ENCODE peak calls at places on chromosomes 2 and 18, in nine cellular contexts. H is left ventricle myocardium inferior; F is psoas muscle; J is IMR-90; N is fibroblast of lung; Y is GM23338; V is lower lobe of right lung; X is aorta; R is CD4-positive, CD25-positive, alpha-beta regulatory T cell. K is an unnamed sample. For H3K4me1, the result is how much of the 10 kb centered on the place peaks cover.

GRCh38 chr2:60499651-60500300 is 53.7 kb downstream of the BCL11A start:
- DNase-seq in J (no peak), H (peak), Y (no peak), R (no peak), F (no peak), N (no peak), V (no peak), X (no peak), K (no peak)

GRCh38 chr2:61993422-61994024 is 88.0 kb downstream of the COMMD1 start:
- DNase-seq in X (no peak), F (no peak), J (peak), H (no peak), N (peak), Y (peak), V (no peak), R (peak), K (peak)

GRCh38 chr2:27973592-27973991 is 83.1 kb downstream of the BABAM2 start:
- DNase-seq in J (peak), V (no peak), F (no peak), Y (peak), H (no peak), R (no peak), N (peak), X (no peak), K (no peak)

GRCh38 chr2:27959496-27959895 is 69.0 kb downstream of the BABAM2 start:
- DNase-seq in N (peak), J (peak), X (no peak), H (no peak), R (no peak), Y (no peak), V (no peak), F (no peak), K (no peak)

GRCh38 chr18:3388980-3389379 is 61.0 kb upstream of the TGIF1 start:
- DNase-seq in N (no peak), V (no peak), J (no peak), Y (no peak), F (no peak), R (no peak), H (no peak), X (no peak), K (no peak)

GRCh38 chr2:189679224-189679623 is 4.8 kb downstream of the ANKAR start:
- DNase-seq in X (no peak), R (no peak), H (no peak), Y (no peak), J (peak), N (no peak), V (no peak), F (no peak), K (no peak)

GRCh38 chr2:133849341-133849740 is 281.1 kb upstream of the NCKAP5 start:
- DNase-seq in H (no peak), F (no peak), V (no peak), R (no peak), N (no peak), Y (no peak), J (no peak), X (no peak), K (no peak)

GRCh38 chr2:201466050-201466660 is 14.6 kb downstream of the STRADB start:
- DNase-seq in R (no peak), F (no peak), N (peak), J (peak), Y (no peak), V (no peak), X (no peak), H (no peak), K (no peak)

GRCh38 chr2:10097352-10098148 is 17.3 kb upstream of the CYS1 start:
- DNase-seq in V (peak), R (no peak), F (peak), X (peak), H (peak), Y (peak), N (peak), J (peak), K (peak)

GRCh38 chr2:232761301-232761907 is 15.0 kb downstream of the KCNJ13 start:
- DNase-seq in N (peak), H (no peak), J (peak), X (no peak), F (no peak), R (peak), V (no peak), Y (peak), K (peak)

GRCh38 chr2:25078171-25079049 is 36.5 kb downstream of the EFR3B start:
- DNase-seq in J (peak), F (no peak), R (no peak), N (peak), X (no peak), V (no peak), Y (no peak), H (no peak), K (no peak)

GRCh38 chr2:224956706-224957105 is 85.6 kb downstream of the DOCK10 start:
- DNase-seq in Y (no peak), X (no peak), F (no peak), N (no peak), V (no peak), R (no peak), H (no peak), J (no peak), K (no peak)

GRCh38 chr2:161019311-161019710 is 140.9 kb upstream of the TANK start:
- DNase-seq in V (no peak), F (no peak), Y (no peak), X (no peak), H (no peak), N (no peak), J (no peak), R (no peak), K (no peak)

GRCh38 chr2:239781461-239781860 is 243.7 kb downstream of the NDUFA10 start:
- DNase-seq in Y (no peak), J (no peak), N (no peak), R (no peak), V (no peak), F (no peak), H (no peak), X (no peak), K (no peak)

GRCh38 chr2:239025951-239026461 is 178.1 kb downstream of the TWIST2 start:
- DNase-seq in N (no peak), Y (no peak), J (no peak), H (no peak), F (no peak), V (no peak), R (no peak), X (no peak), K (no peak)

GRCh38 chr2:182259629-182260150 is 167.1 kb downstream of the PDE1A start:
- DNase-seq in N (peak), X (no peak), V (no peak), J (peak), H (no peak), R (no peak), Y (no peak), F (no peak), K (no peak)

GRCh38 chr2:1613731-1614354 is 130.5 kb downstream of the PXDN start:
- DNase-seq in F (peak), Y (peak), J (peak), X (peak), N (no peak), R (no peak), V (no peak), H (peak), K (no peak)

GRCh38 chr2:149928026-149928425 is 340.5 kb upstream of the MMADHC start:
- DNase-seq in H (no peak), J (no peak), Y (no peak), N (no peak), F (no peak), V (no peak), R (no peak), X (no peak), K (no peak)

GRCh38 chr2:17303054-17303453 is 215.2 kb downstream of the RAD51AP2 start:
- DNase-seq in X (no peak), F (no peak), V (no peak), J (peak), H (no peak), Y (no peak), R (no peak), N (peak), K (no peak)

GRCh38 chr2:189982087-189982486 is 80.4 kb downstream of the MSTN start:
- DNase-seq in H (no peak), J (no peak), Y (no peak), N (no peak), V (no peak), F (no peak), X (no peak), R (no peak), K (no peak)

GRCh38 chr2:402721-403120 is 114.8 kb upstream of the ALKAL2 start:
- DNase-seq in J (no peak), N (no peak), X (no peak), H (no peak), R (no peak), Y (no peak), F (no peak), V (no peak), K (no peak)

GRCh38 chr2:73931531-73932500 is 5.1 kb downstream of the DGUOK start:
- DNase-seq in Y (no peak), F (no peak), H (no peak), N (peak), R (peak), V (no peak), X (no peak), J (peak), K (no peak)

GRCh38 chr2:196697825-196698224 is 58.3 kb downstream of the CCDC150 start:
- DNase-seq in J (no peak), X (no peak), H (no peak), V (no peak), R (no peak), Y (no peak), F (no peak), N (no peak), K (no peak)

GRCh38 chr2:121333834-121334558 is 49.0 kb upstream of the TFCP2L1 start:
- DNase-seq in H (no peak), R (no peak), N (no peak), J (no peak), V (no peak), X (no peak), Y (no peak), F (no peak), K (no peak)

GRCh38 chr2:64865073-64865830 is 123.9 kb upstream of the SLC1A4 start:
- DNase-seq in F (peak), R (peak), N (peak), H (peak), J (peak), Y (peak), V (peak), X (peak), K (peak)

GRCh38 chr2:85601771-85602475 is 575 bp downstream of the TMEM150A start:
- DNase-seq in F (peak), R (peak), N (peak), Y (peak), X (peak), V (peak), J (no peak), H (peak), K (peak)

GRCh38 chr2:85604568-85605339 is 2.3 kb upstream of the TMEM150A start:
- DNase-seq in F (no peak), N (peak), J (no peak), X (no peak), H (no peak), R (no peak), V (no peak), Y (no peak), K (no peak)

GRCh38 chr2:85600235-85600575 is 2.3 kb downstream of the TMEM150A start:
- DNase-seq in J (no peak), X (no peak), V (no peak), Y (no peak), R (no peak), H (no peak), N (no peak), F (no peak), K (no peak)

GRCh38 chr2:85600951-85601770 is 1.3 kb downstream of the TMEM150A start:
- DNase-seq in H (no peak), R (no peak), Y (no peak), F (peak), V (no peak), N (no peak), X (no peak), J (no peak), K (peak)

DNA sequence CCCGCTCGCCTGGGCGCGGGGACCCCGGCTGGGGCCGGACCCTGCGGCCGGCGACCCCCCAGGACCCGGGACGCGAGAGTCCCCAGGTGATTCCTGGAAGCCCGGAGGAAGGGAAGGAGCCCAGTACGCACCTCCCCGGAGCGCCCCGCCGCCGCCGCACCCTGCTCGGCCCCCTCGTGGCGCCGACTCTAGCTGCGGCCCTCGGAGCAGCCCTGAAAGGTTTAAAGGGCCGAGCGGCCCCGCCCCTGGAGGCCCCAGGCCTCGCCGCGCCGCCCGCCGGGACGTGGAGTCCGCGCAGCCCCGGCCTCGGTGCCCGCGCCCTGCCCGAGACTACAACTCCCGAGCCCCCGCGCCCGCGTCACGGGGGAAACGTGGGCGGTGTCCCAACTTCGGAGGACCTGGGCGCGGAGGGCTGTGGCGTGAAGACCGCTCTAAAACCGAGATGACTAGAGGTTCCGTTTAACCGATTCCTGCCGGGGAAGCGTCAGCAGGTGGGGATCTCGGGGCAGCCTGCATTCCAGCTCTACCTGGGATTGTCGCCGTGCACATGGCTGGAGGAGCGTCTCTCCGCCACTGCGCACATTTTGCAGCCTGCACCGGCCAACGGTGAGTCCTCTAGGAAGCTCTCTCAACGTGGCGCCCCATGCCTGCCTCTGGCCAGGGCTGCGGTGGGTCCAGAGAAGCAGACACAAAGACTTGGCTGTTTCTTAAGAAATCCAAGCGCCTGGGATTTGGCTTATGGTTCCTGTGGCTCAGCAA is at the start of gene TMEM150A:
- DNase-seq in Y (peak), N (peak), H (peak), V (peak), R (peak), X (peak), F (peak), J (peak), K (peak)
- H3K4me1 ChIP-seq in Y (under half), N (under half), H (half or more), V (half or more), R (under half), X (under half), F (half or more), J (under half), K (under half)

GRCh38 chr2:237701859-237702370 is 74.5 kb downstream of the LRRFIP1 start:
- DNase-seq in X (no peak), N (no peak), Y (no peak), F (no peak), H (no peak), R (no peak), V (no peak), J (no peak), K (no peak)
- H3K27ac ChIP-seq in X (peak), N (peak), Y (peak), F (peak), H (peak), R (peak), V (peak), J (peak), K (no peak)

GRCh38 chr2:216696751-216697560 is 1.6 kb upstream of the IGFBP5 start:
- DNase-seq in Y (peak), V (no peak), J (peak), H (no peak), F (no peak), R (no peak), X (no peak), N (peak), K (peak)
- H3K4me1 ChIP-seq in Y (under half), V (under half), J (under half), H (half or more), F (half or more), R (under half), X (under half), N (under half), K (under half)

GRCh38 chr18:48663096-48663930 is 124.5 kb downstream of the CTIF start:
- DNase-seq in V (no peak), J (no peak), R (no peak), Y (no peak), H (no peak), F (no peak), X (no peak), N (no peak), K (no peak)
- H3K27ac ChIP-seq in V (no peak), J (no peak), R (no peak), Y (no peak), H (no peak), F (no peak), X (no peak), N (no peak), K (no peak)

GRCh38 chr18:54973046-54973445 is 13.8 kb upstream of the CCDC68 start:
- DNase-seq in X (no peak), J (no peak), H (no peak), Y (no peak), R (no peak), N (no peak), V (no peak), F (no peak), K (no peak)
- H3K4me1 ChIP-seq in X (under half), J (under half), H (under half), Y (under half), R (under half), N (under half), V (under half), F (under half), K (under half)

GRCh38 chr18:13223341-13224148 is 5.0 kb downstream of the LDLRAD4 start:
- DNase-seq in R (no peak), H (peak), F (peak), J (no peak), N (no peak), Y (no peak), V (no peak), X (no peak), K (no peak)
- H3K27ac ChIP-seq in R (no peak), H (peak), F (peak), J (no peak), N (no peak), Y (no peak), V (peak), X (peak), K (no peak)

DNA sequence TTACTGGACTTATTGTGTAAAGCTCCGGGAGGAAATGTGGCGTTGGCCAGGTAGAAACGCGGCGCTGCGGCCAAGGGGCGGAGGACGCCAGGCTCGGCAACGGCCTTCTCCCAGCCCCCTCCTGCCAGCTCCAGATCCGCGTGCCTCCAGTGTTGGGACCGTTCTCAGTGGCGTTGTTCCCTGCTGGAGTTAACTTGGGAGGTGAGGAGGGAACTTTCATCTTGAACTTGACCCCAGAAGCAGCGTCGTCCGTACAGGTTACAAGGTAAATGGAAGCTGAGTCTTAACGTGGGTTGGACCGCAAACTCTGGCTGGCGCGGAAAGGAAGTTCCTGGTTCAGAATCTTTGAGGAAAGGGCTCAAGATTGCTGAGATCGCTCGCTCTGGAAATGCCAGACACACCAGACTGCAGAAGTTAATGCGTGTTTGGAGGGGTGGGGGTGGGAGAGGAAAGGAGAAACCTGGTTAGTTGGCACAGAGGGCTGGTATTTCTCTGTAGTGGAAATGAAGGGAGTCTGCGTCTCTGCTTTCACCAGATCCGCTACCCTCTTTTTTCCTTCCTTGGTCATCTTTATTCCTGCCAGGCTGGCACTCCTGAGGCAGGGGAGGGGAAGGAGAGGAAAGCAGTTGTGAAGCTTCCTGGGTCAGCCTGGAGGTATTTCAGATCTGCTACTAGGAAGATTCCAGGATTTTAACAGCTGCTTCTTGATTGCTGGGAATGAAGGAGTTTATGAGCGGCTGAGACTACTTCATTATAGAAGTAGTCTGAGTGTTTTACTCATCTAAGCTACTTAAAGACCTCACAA is 1.5 kb downstream of the TANC1 start:
- DNase-seq in X (peak), Y (peak), R (no peak), V (peak), H (peak), F (peak), N (peak), J (peak), K (no peak)
- H3K4me1 ChIP-seq in X (under half), Y (under half), R (under half), V (under half), H (half or more), F (under half), N (under half), J (under half), K (under half)

DNA sequence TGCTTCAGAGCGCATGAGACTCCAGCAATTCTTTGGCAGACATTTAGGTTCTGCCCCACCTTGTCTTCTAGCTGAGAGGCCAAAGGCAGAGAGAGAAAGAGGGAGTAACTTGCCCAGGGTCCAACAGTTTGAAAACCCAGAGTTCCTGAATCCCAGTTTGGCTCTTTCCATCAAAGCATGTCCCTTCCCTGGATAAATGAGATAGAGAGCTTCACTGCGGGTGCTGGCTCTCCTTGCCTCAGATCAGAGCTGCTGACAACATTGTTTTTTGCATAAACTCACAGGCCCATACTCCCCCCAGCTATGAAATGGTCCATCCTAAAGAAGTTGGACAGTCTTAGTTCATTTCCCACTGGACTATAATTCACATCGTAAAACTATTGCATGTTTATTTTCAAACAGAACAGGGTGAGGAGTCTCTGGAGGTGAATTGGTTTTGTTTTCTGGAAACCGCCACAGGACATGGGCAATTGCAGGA is 25.2 kb upstream of the SLC14A2 start:
- DNase-seq in J (peak), N (peak), Y (no peak), H (no peak), V (no peak), X (peak), R (no peak), F (no peak), K (no peak)
- H3K27ac ChIP-seq in J (peak), N (no peak), Y (no peak), H (peak), V (peak), X (no peak), R (no peak), F (no peak), K (no peak)

GRCh38 chr2:43170733-43171101 is 55.7 kb downstream of the ZFP36L2 start:
- DNase-seq in Y (no peak), J (no peak), V (no peak), R (no peak), H (no peak), N (no peak), X (no peak), F (no peak), K (no peak)

GRCh38 chr2:43169987-43170732 is 56.2 kb downstream of the ZFP36L2 start:
- DNase-seq in R (peak), Y (peak), N (no peak), V (peak), X (no peak), J (no peak), F (peak), H (no peak), K (peak)

GRCh38 chr2:43171789-43172188 is 54.6 kb downstream of the ZFP36L2 start:
- DNase-seq in V (no peak), X (peak), H (peak), R (no peak), N (peak), J (peak), F (no peak), Y (no peak), K (no peak)

GRCh38 chr2:43168016-43168369 is 58.4 kb downstream of the ZFP36L2 start:
- DNase-seq in H (no peak), V (no peak), R (no peak), X (no peak), F (no peak), J (no peak), Y (no peak), N (no peak), K (no peak)

GRCh38 chr2:43169091-43169936 is 57.1 kb downstream of the ZFP36L2 start:
- DNase-seq in J (no peak), F (no peak), X (peak), H (no peak), R (peak), N (no peak), Y (no peak), V (peak), K (no peak)
- H3K4me1 ChIP-seq in J (under half), F (under half), X (under half), H (under half), R (half or more), N (under half), Y (under half), V (half or more), K (under half)

DNA sequence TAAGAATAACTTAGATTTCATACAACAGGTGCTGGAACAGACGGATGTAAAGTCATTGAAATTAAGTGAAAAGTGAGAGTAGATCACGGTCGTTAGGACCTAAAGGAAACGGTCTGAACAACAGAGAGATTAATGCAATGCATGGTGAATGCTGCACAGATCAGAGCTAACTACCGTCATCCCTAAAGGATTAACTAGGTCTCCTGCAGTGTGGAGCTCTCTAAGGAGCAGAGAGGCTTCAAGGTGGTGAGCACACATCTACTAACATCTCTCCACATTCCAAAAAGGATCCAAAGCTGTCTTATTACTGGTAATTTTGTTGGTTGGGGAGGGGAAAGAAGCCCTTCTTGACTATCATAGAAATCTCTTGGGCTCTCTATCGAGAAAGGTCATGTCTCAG is 75.3 kb downstream of the CABYR start:
- DNase-seq in R (no peak), J (no peak), F (no peak), V (no peak), X (no peak), Y (no peak), H (no peak), N (no peak), K (no peak)
- H3K27ac ChIP-seq in R (no peak), J (no peak), F (peak), V (peak), X (peak), Y (no peak), H (peak), N (no peak), K (no peak)